ENCODE peak calls at places on chromosomes 12 and 14, in seven cellular contexts. L is HepG2, W is K562, R is HCT116, G is T47D, S is H1, M is SK-N-SH. B is an unnamed sample.

GRCh38 chr12:31574803-31575573 is 15.9 kb downstream of the DENND5B start:
- DNase-seq in L (peak; percentile 23), W (no peak), R (no peak), G (no peak), S (no peak), M (no peak), B (no peak)

GRCh38 chr14:22598896-22599244 is 770 bp downstream of the ABHD4 start:
- DNase-seq in L (peak; percentile 82), W (peak; percentile 53), R (peak; percentile 16), G (peak; percentile 49), S (no peak), M (no peak), B (no peak)

GRCh38 chr12:98274430-98275130 is 240.8 kb upstream of the TMPO start:
- DNase-seq in L (no peak), W (no peak), R (no peak), G (no peak), S (no peak), M (no peak), B (peak; percentile 71)

GRCh38 chr12:101608301-101609133 is 13.7 kb downstream of the MYBPC1 start:
- DNase-seq in L (peak; percentile 100), W (no peak), R (no peak), G (peak; percentile 96), S (no peak), M (no peak), B (no peak)

GRCh38 chr12:30847259-30847658 is 79.3 kb upstream of the TSPAN11 start:
- DNase-seq in L (peak; percentile 66), W (peak; percentile 40), R (peak; percentile 62), G (peak; percentile 87), S (no peak), M (peak; percentile 44), B (peak; percentile 28)

GRCh38 chr12:63440063-63440462 is 228.2 kb downstream of the DPY19L2 start:
- DNase-seq in L (no peak), W (no peak), R (no peak), G (no peak), S (no peak), M (no peak), B (no peak)

GRCh38 chr12:9349888-9350885 is 142.0 kb upstream of the PZP start:
- DNase-seq in L (peak; percentile 69), W (no peak), R (no peak), G (no peak), S (no peak), M (no peak), B (no peak)

GRCh38 chr14:73743431-73743931 is 29.3 kb upstream of the PNMA1 start:
- DNase-seq in L (no peak), W (no peak), R (no peak), G (no peak), S (no peak), M (no peak), B (no peak)

DNA sequence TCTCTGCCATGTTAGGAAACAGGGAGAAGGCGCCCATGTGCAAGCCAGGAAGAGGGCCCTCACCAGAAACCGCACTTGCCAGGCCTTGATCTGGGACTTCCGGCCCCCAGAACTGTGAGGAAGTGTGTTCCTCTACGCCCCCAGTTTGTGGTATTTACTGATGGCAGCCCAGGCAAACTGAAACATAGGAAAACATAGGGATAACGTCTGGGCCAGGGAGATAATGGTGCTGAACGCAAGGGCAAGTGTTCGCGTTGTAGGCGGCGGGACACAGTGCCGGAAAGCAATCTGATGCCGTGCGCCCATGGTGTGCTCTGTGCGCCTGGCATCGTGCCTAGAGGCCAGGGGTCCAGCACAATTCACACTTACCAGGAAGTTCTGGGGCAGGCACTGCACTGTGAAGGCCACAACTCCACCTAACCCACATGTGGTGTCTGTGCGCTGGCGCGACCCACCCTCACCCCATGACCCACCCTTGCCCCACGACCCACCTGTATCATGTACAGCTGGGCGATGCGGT is 53.6 kb downstream of the ARL6IP4 start:
- DNase-seq in L (no peak), W (peak; percentile 45), R (no peak), G (no peak), S (no peak), M (no peak), B (no peak)
- TF ChIP-seq JUND in L (no peak), W (no peak), R (no peak), G (no peak), S (no peak), M (no peak), B (no peak)

DNA sequence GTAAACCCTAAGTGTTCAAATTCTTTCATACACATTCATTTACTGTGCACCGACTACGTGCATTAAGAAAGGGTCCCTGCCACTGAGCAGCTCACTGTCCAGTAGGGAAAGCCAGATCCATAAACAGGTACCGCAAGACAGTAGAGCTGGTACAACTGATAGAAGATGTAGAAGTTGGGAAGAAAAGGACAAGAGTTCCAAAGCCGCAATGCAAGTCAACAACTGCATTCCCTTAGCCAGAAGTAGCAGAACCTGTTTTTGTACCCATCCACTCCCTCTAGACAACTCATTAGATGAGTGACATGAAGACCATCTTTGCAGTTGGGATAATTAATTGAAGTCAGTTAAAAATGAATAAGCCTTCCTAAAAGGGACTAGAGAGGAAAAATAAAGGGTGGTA is 1.3 kb downstream of the SENP1 start:
- DNase-seq in L (no peak), W (no peak), R (no peak), G (peak; percentile 84), S (no peak), M (no peak), B (no peak)
- TF ChIP-seq JUND in L (no peak), W (no peak), R (no peak), G (no peak), S (no peak), M (no peak), B (no peak)

DNA sequence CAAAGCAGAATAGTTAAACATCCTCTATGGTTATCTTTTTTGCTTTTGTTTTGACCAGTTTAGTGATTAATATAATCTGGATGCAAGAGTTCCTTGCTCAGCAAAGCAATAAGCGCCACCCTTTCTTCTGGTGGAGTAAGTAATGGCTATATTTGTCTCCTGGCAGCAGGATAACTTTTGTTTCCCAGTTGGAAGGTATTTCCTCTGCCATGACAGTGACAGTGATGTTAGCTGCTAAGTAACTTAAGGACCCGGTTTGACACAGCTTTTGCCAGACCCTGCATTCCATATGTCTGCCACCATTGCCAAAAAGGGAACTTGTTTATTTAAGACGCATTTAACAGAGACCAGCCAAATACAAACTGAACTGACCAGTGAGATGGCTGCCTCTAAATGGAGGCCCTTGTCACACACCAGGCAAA is 70.4 kb upstream of the NR2C1 start:
- DNase-seq in L (no peak), W (no peak), R (no peak), G (no peak), S (no peak), M (no peak), B (no peak)
- TF ChIP-seq JUND in L (no peak), W (no peak), R (no peak), G (no peak), S (no peak), M (no peak), B (no peak)

DNA sequence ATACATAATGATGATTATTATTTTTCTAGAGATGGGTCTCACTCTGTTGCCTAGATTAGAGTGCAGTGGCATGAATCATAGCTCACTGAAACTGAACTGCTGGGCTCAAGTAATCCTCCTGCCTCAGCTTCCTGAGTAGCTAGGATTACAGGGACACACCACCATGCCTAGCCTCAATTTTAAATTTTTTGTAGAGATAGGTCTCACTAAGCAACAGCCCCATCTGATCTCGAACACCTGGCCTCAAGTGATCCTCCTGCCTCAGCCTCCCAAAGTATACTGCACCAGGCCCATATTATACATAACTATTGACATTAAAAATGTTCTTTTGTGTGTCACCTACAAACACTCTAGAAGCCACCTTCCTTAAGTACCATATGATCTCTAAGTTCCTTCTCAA is 3.4 kb downstream of the TXNRD1 start:
- DNase-seq in L (no peak), W (no peak), R (peak; percentile 19), G (no peak), S (no peak), M (no peak), B (no peak)
- TF ChIP-seq JUND in L (no peak), W (no peak), R (no peak), G (no peak), S (no peak), M (peak; percentile 22), B (no peak)

GRCh38 chr12:4117386-4118016 is 156.1 kb upstream of the CCND2 start:
- DNase-seq in L (no peak), W (no peak), R (no peak), G (no peak), S (no peak), M (no peak), B (no peak)

GRCh38 chr12:4119157-4119761 is 154.3 kb upstream of the CCND2 start:
- DNase-seq in L (no peak), W (no peak), R (no peak), G (no peak), S (no peak), M (no peak), B (peak; percentile 98)

GRCh38 chr12:4116251-4117111 is 157.1 kb upstream of the CCND2 start:
- DNase-seq in L (peak; percentile 19), W (no peak), R (no peak), G (peak; percentile 2), S (no peak), M (no peak), B (no peak)

GRCh38 chr12:4118601-4119156 is 154.9 kb upstream of the CCND2 start:
- DNase-seq in L (no peak), W (no peak), R (no peak), G (no peak), S (no peak), M (no peak), B (peak; percentile 69)

DNA sequence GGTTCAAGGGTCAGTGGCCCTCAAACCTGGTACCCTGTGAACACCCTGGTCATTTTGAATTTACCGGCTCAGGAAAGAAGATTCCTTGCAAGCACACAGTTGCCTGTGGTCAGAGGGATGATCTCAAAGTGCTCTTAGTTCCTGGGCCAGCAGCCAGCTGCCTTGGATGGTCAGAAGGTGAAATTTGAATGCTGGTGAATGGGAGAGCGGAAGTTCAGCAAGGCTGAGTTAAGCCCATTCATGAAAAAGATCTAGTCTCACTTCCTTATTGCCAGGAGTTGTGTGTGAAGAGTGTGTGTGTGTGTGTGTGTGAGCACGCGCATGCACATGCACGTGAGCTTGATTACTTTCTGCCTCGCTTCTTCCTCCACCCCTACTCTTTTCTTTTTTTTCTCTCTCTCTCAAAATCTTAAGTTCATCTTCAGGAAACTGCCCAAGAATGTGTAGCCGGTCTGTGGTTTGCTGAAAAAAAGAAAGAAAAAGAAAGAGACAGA is 155.5 kb upstream of the CCND2 start:
- DNase-seq in L (no peak), W (no peak), R (no peak), G (no peak), S (no peak), M (no peak), B (peak; percentile 89)
- TF ChIP-seq JUND in L (no peak), W (no peak), R (no peak), G (no peak), S (no peak), M (no peak), B (no peak)

GRCh38 chr14:58722433-58722832 is 84.7 kb downstream of the DACT1 start:
- DNase-seq in L (no peak), W (no peak), R (no peak), G (no peak), S (no peak), M (no peak), B (no peak)
- TF ChIP-seq JUND in L (no peak), W (no peak), R (no peak), G (no peak), S (no peak), M (no peak), B (no peak)

B was measured in GM12878.